ENCODE peak calls at places on chromosomes 11 and 22, in four cellular contexts. One of them, this sample, is unnamed.

GRCh38 chr11:4763096-4763495 is 6.6 kb downstream of the OR51F1 start:
- DNase-seq in mammary epithelial cell: no peak
- DNase-seq in IMR-90: no peak
- DNase-seq in neural progenitor cell: no peak
- DNase-seq in this sample: no peak

GRCh38 chr22:47139790-47140119 is 377.3 kb downstream of the TBC1D22A start:
- DNase-seq in mammary epithelial cell: no peak
- DNase-seq in IMR-90: no peak
- DNase-seq in neural progenitor cell: no peak
- DNase-seq in this sample: no peak

GRCh38 chr11:119335091-119335654 is 846 bp downstream of the RNF26 start:
- DNase-seq in mammary epithelial cell: no peak
- DNase-seq in IMR-90: no peak
- DNase-seq in neural progenitor cell: no peak
- DNase-seq in this sample: no peak

GRCh38 chr22:31958625-31959239 is 14.4 kb downstream of the YWHAH start:
- DNase-seq in mammary epithelial cell: no peak
- DNase-seq in IMR-90: no peak
- DNase-seq in neural progenitor cell: no peak
- DNase-seq in this sample: peak; percentile 62

GRCh38 chr11:88398372-88399140 is 61.0 kb upstream of the CTSC start:
- DNase-seq in mammary epithelial cell: peak; percentile 94
- DNase-seq in IMR-90: peak; percentile 69
- DNase-seq in neural progenitor cell: no peak
- DNase-seq in this sample: no peak

GRCh38 chr22:45571089-45571488 is 68.4 kb downstream of the FBLN1 start:
- DNase-seq in mammary epithelial cell: no peak
- DNase-seq in IMR-90: no peak
- DNase-seq in neural progenitor cell: no peak
- DNase-seq in this sample: no peak

GRCh38 chr11:19455731-19456130 is 215.0 kb upstream of the E2F8 start:
- DNase-seq in mammary epithelial cell: no peak
- DNase-seq in IMR-90: peak; percentile 30
- DNase-seq in neural progenitor cell: no peak
- DNase-seq in this sample: no peak

GRCh38 chr22:39994566-39995345 is at the start of gene FAM83F:
- DNase-seq in mammary epithelial cell: peak; percentile 69
- DNase-seq in IMR-90: no peak
- DNase-seq in neural progenitor cell: peak; percentile 78
- DNase-seq in this sample: peak; percentile 76

GRCh38 chr11:1444823-1445422 is 41.7 kb downstream of the MOB2 start:
- DNase-seq in mammary epithelial cell: no peak
- DNase-seq in IMR-90: no peak
- DNase-seq in neural progenitor cell: no peak
- DNase-seq in this sample: no peak

GRCh38 chr11:93738647-93739081 is 2.6 kb downstream of the TAF1D start:
- DNase-seq in mammary epithelial cell: peak; percentile 41
- DNase-seq in IMR-90: no peak
- DNase-seq in neural progenitor cell: peak; percentile 14
- DNase-seq in this sample: no peak

GRCh38 chr11:105137286-105137685 is 2.3 kb downstream of the CARD18 start:
- DNase-seq in mammary epithelial cell: peak; percentile 46
- DNase-seq in IMR-90: peak; percentile 43
- DNase-seq in neural progenitor cell: no peak
- DNase-seq in this sample: no peak

GRCh38 chr11:4090258-4090657 is 4.3 kb upstream of the RRM1 start:
- DNase-seq in mammary epithelial cell: no peak
- DNase-seq in IMR-90: no peak
- DNase-seq in neural progenitor cell: no peak
- DNase-seq in this sample: no peak

GRCh38 chr11:6618117-6619020 is 853 bp downstream of the TPP1 start:
- DNase-seq in mammary epithelial cell: peak; percentile 65
- DNase-seq in IMR-90: peak; percentile 90
- DNase-seq in neural progenitor cell: no peak
- DNase-seq in this sample: peak; percentile 82

GRCh38 chr11:94939346-94939745 is 34.0 kb downstream of the CWC15 start:
- DNase-seq in mammary epithelial cell: no peak
- DNase-seq in IMR-90: no peak
- DNase-seq in neural progenitor cell: no peak
- DNase-seq in this sample: no peak

GRCh38 chr22:37239336-37240239 is 4.5 kb downstream of the RAC2 start:
- DNase-seq in mammary epithelial cell: no peak
- DNase-seq in IMR-90: no peak
- DNase-seq in neural progenitor cell: no peak
- DNase-seq in this sample: no peak

GRCh38 chr22:35353318-35353717 is 27.6 kb upstream of the HMOX1 start:
- DNase-seq in mammary epithelial cell: no peak
- DNase-seq in IMR-90: no peak
- DNase-seq in neural progenitor cell: no peak
- DNase-seq in this sample: peak; percentile 71

GRCh38 chr11:33168605-33169240 is 7.4 kb upstream of the CSTF3 start:
- DNase-seq in mammary epithelial cell: no peak
- DNase-seq in IMR-90: peak; percentile 77
- DNase-seq in neural progenitor cell: no peak
- DNase-seq in this sample: no peak

GRCh38 chr11:95256204-95256819 is 25.3 kb upstream of the SESN3 start:
- DNase-seq in mammary epithelial cell: no peak
- DNase-seq in IMR-90: peak; percentile 3
- DNase-seq in neural progenitor cell: no peak
- DNase-seq in this sample: no peak

GRCh38 chr11:102187416-102188125 is 77.3 kb downstream of the YAP1 start:
- DNase-seq in mammary epithelial cell: no peak
- DNase-seq in IMR-90: peak; percentile 35
- DNase-seq in neural progenitor cell: no peak
- DNase-seq in this sample: no peak

GRCh38 chr11:102447193-102447592 is 5.4 kb downstream of the TMEM123 start:
- DNase-seq in mammary epithelial cell: no peak
- DNase-seq in IMR-90: no peak
- DNase-seq in neural progenitor cell: no peak
- DNase-seq in this sample: no peak

GRCh38 chr22:49592780-49593501 is 234.7 kb downstream of the BRD1 start:
- DNase-seq in mammary epithelial cell: no peak
- DNase-seq in IMR-90: no peak
- DNase-seq in neural progenitor cell: no peak
- DNase-seq in this sample: peak; percentile 40

GRCh38 chr22:41951898-41952474 is at the start of gene SMIM45:
- DNase-seq in mammary epithelial cell: no peak
- DNase-seq in IMR-90: no peak
- DNase-seq in neural progenitor cell: peak; percentile 92
- DNase-seq in this sample: no peak

GRCh38 chr11:119337581-119338317 is 2.9 kb downstream of the C1QTNF5 start:
- DNase-seq in mammary epithelial cell: no peak
- DNase-seq in IMR-90: peak; percentile 90
- DNase-seq in neural progenitor cell: peak; percentile 92
- DNase-seq in this sample: peak; percentile 64

GRCh38 chr22:23750744-23751440 is at the start of gene ZNF70:
- DNase-seq in mammary epithelial cell: peak; percentile 88
- DNase-seq in IMR-90: peak; percentile 74
- DNase-seq in neural progenitor cell: peak; percentile 97
- DNase-seq in this sample: peak; percentile 97

GRCh38 chr22:38027487-38027886 is 29.7 kb upstream of the PICK1 start:
- DNase-seq in mammary epithelial cell: no peak
- DNase-seq in IMR-90: no peak
- DNase-seq in neural progenitor cell: no peak
- DNase-seq in this sample: no peak

GRCh38 chr11:11207428-11207827 is 145.6 kb downstream of the CSNK2A3 start:
- DNase-seq in mammary epithelial cell: no peak
- DNase-seq in IMR-90: no peak
- DNase-seq in neural progenitor cell: no peak
- DNase-seq in this sample: no peak

GRCh38 chr11:35065566-35065965 is 73.4 kb upstream of the CD44 start:
- DNase-seq in mammary epithelial cell: no peak
- DNase-seq in IMR-90: peak; percentile 59
- DNase-seq in neural progenitor cell: no peak
- DNase-seq in this sample: no peak

GRCh38 chr11:14611939-14612338 is 31.7 kb upstream of the PDE3B start:
- DNase-seq in mammary epithelial cell: no peak
- DNase-seq in IMR-90: no peak
- DNase-seq in neural progenitor cell: no peak
- DNase-seq in this sample: no peak

GRCh38 chr11:57566035-57566504 is 1.4 kb downstream of the UBE2L6 start:
- DNase-seq in mammary epithelial cell: peak; percentile 37
- DNase-seq in IMR-90: peak; percentile 63
- DNase-seq in neural progenitor cell: no peak
- DNase-seq in this sample: no peak

GRCh38 chr22:48186121-48186790 is 1423.8 kb downstream of the TBC1D22A start:
- DNase-seq in mammary epithelial cell: no peak
- DNase-seq in IMR-90: no peak
- DNase-seq in neural progenitor cell: no peak
- DNase-seq in this sample: no peak

GRCh38 chr11:42840176-42840829 is 471.5 kb upstream of the API5 start:
- DNase-seq in mammary epithelial cell: no peak
- DNase-seq in IMR-90: no peak
- DNase-seq in neural progenitor cell: no peak
- DNase-seq in this sample: no peak

GRCh38 chr11:66359662-66360087 is 11.9 kb downstream of the SLC29A2 start:
- DNase-seq in mammary epithelial cell: no peak
- DNase-seq in IMR-90: no peak
- DNase-seq in neural progenitor cell: no peak
- DNase-seq in this sample: no peak

GRCh38 chr11:66363187-66363601 is 8.4 kb downstream of the SLC29A2 start:
- DNase-seq in mammary epithelial cell: no peak
- DNase-seq in IMR-90: no peak
- DNase-seq in neural progenitor cell: no peak
- DNase-seq in this sample: no peak

GRCh38 chr11:66360406-66361073 is 11.0 kb downstream of the SLC29A2 start:
- DNase-seq in mammary epithelial cell: no peak
- DNase-seq in IMR-90: no peak
- DNase-seq in neural progenitor cell: no peak
- DNase-seq in this sample: no peak

GRCh38 chr11:66362481-66363147 is 8.9 kb downstream of the SLC29A2 start:
- DNase-seq in mammary epithelial cell: no peak
- DNase-seq in IMR-90: no peak
- DNase-seq in neural progenitor cell: no peak
- DNase-seq in this sample: no peak

DNA sequence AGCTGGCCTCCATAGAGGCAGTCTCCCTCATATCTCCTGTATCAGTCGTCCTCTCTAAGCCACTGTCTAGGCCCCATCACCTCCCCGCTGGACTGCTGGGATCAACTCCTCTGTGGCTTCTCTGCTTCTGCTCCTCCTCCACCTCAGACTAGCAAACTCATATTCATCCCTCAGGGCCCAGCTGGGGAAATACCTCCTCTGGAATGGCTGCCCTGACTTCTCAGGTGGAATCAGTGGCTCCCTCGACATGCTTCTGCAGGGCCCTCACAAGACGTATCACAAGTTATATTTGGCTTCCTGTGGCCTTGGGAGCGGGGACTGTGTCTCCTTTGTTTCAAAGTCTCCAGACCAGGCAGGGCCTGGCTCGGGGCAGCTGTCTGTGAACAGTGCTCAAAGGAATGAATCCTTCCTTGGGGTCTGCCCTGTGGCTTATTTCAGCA is 10.0 kb downstream of the SLC29A2 start:
- DNase-seq in mammary epithelial cell: no peak
- DNase-seq in IMR-90: no peak
- DNase-seq in neural progenitor cell: no peak
- DNase-seq in this sample: no peak
- TF ChIP-seq CTCF in mammary epithelial cell: no peak
- TF ChIP-seq CTCF in IMR-90: no peak
- TF ChIP-seq CTCF in neural progenitor cell: no peak
- TF ChIP-seq CTCF in this sample: no peak

DNA sequence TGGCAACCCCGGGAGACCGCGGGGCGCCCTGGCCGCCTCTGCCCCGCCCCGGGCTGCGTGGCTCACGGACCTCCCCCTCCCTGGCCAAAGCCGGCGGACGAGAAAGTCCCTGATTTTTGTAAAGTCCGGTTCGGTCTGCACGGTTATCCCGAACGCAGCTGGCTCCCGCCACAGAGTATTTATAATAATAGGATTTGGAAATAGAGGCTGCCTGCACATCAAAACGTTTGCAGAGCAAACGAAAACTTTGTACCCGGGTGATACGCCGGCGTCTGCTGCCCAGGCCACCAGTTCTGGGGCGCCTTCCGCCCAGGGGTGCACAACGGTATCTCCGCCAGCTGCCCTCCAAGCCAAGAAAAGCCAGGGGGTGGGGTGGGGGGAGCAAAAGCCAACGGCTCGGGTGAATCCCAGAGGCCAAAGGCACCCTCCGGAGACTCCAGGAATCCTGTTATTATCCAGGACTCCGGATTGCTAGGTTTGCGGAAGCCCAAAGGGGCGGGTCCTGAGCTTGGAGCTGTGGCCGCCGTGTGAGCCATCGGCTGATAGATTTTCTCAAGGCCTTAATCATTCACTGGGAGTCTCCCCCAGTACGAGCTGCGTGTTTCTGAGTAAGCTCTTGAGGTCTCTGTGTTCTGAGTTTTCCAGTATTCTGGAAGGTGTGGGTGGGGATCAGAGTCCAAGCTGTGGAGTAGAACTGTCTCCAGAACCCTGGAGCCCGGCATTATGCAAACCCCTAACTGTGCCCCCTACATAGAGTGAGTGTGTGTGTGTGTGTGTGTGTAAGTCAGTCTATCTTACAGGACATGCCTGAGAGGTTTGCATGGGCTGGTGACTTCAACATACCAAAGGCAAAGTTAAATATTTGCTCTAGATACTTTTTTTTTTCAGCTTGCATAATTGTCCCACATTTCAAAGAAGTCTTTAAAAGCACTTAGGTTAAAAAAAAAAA is 679 bp upstream of the SHANK2 start:
- DNase-seq in mammary epithelial cell: no peak
- DNase-seq in IMR-90: peak; percentile 68
- DNase-seq in neural progenitor cell: peak; percentile 67
- DNase-seq in this sample: no peak
- H3K9ac ChIP-seq in mammary epithelial cell: peak overlapping the region; percentile 41
- H3K9ac ChIP-seq in IMR-90: peak overlapping the region; percentile 12
- H3K9ac ChIP-seq in neural progenitor cell: no peak overlapping the region
- H3K9ac ChIP-seq in this sample: no peak overlapping the region

GRCh38 chr11:85810521-85810870 is 445 bp downstream of the SYTL2 start:
- DNase-seq in mammary epithelial cell: no peak
- DNase-seq in IMR-90: no peak
- DNase-seq in neural progenitor cell: peak; percentile 14
- DNase-seq in this sample: no peak
- H3K4me3 ChIP-seq in mammary epithelial cell: peak overlapping the region; percentile 26
- H3K4me3 ChIP-seq in IMR-90: peak overlapping the region; percentile 75
- H3K4me3 ChIP-seq in neural progenitor cell: peak overlapping the region; percentile 55
- H3K4me3 ChIP-seq in this sample: peak overlapping the region; percentile 89

GRCh38 chr11:72789493-72790131 is 4.2 kb downstream of the STARD10 start:
- DNase-seq in mammary epithelial cell: peak; percentile 29
- DNase-seq in IMR-90: peak; percentile 52
- DNase-seq in neural progenitor cell: peak; percentile 0
- DNase-seq in this sample: no peak

GRCh38 chr11:72786305-72787261 is 7.3 kb downstream of the STARD10 start:
- DNase-seq in mammary epithelial cell: no peak
- DNase-seq in IMR-90: no peak
- DNase-seq in neural progenitor cell: peak; percentile 0
- DNase-seq in this sample: no peak

GRCh38 chr11:72784662-72785061 is 9.2 kb downstream of the STARD10 start:
- DNase-seq in mammary epithelial cell: no peak
- DNase-seq in IMR-90: no peak
- DNase-seq in neural progenitor cell: peak; percentile 0
- DNase-seq in this sample: no peak

GRCh38 chr11:72788250-72788649 is 5.6 kb downstream of the STARD10 start:
- DNase-seq in mammary epithelial cell: no peak
- DNase-seq in IMR-90: no peak
- DNase-seq in neural progenitor cell: peak; percentile 1
- DNase-seq in this sample: no peak

GRCh38 chr11:72787262-72788104 is 6.4 kb downstream of the STARD10 start:
- DNase-seq in mammary epithelial cell: no peak
- DNase-seq in IMR-90: no peak
- DNase-seq in neural progenitor cell: peak; percentile 70
- DNase-seq in this sample: no peak
- TF ChIP-seq CTCF in mammary epithelial cell: no peak
- TF ChIP-seq CTCF in IMR-90: no peak
- TF ChIP-seq CTCF in neural progenitor cell: peak; percentile 42
- TF ChIP-seq CTCF in this sample: no peak